ENCODE peak calls at places on chromosomes 3 and 15, in six cellular contexts. One of them, this sample, is unnamed.

GRCh38 chr15:65408370-65409283 is 14.1 kb downstream of the IGDCC4 start:
- DNase-seq in T-helper 2 cell: no peak
- DNase-seq in posterior cingulate gyrus: no peak
- DNase-seq in NCI-H510A treated with DMSO at 0.1 percent for 48 hours: no peak
- DNase-seq in right cardiac atrium: no peak
- DNase-seq in activated CD8-positive, alpha-beta memory T cell treated with anti-CD3 and anti-CD28 coated beads for 48 hours: no peak
- DNase-seq in this sample: peak; percentile 24

GRCh38 chr15:47773163-47773562 is 55.9 kb downstream of the SEMA6D start:
- DNase-seq in T-helper 2 cell: no peak
- DNase-seq in posterior cingulate gyrus: no peak
- DNase-seq in NCI-H510A treated with DMSO at 0.1 percent for 48 hours: peak; percentile 86
- DNase-seq in right cardiac atrium: no peak
- DNase-seq in activated CD8-positive, alpha-beta memory T cell treated with anti-CD3 and anti-CD28 coated beads for 48 hours: no peak
- DNase-seq in this sample: no peak

GRCh38 chr3:107285197-107285596 is 92.0 kb upstream of the CCDC54 start:
- DNase-seq in T-helper 2 cell: no peak
- DNase-seq in posterior cingulate gyrus: no peak
- DNase-seq in NCI-H510A treated with DMSO at 0.1 percent for 48 hours: no peak
- DNase-seq in right cardiac atrium: no peak
- DNase-seq in activated CD8-positive, alpha-beta memory T cell treated with anti-CD3 and anti-CD28 coated beads for 48 hours: no peak
- DNase-seq in this sample: no peak

GRCh38 chr3:11567516-11568467 is 75.9 kb downstream of the VGLL4 start:
- DNase-seq in T-helper 2 cell: no peak
- DNase-seq in posterior cingulate gyrus: no peak
- DNase-seq in NCI-H510A treated with DMSO at 0.1 percent for 48 hours: no peak
- DNase-seq in right cardiac atrium: no peak
- DNase-seq in activated CD8-positive, alpha-beta memory T cell treated with anti-CD3 and anti-CD28 coated beads for 48 hours: no peak
- DNase-seq in this sample: peak; percentile 65

GRCh38 chr15:72902245-72902928 is 118.8 kb upstream of the ADPGK start:
- DNase-seq in T-helper 2 cell: no peak
- DNase-seq in posterior cingulate gyrus: no peak
- DNase-seq in NCI-H510A treated with DMSO at 0.1 percent for 48 hours: no peak
- DNase-seq in right cardiac atrium: peak; percentile 84
- DNase-seq in activated CD8-positive, alpha-beta memory T cell treated with anti-CD3 and anti-CD28 coated beads for 48 hours: no peak
- DNase-seq in this sample: peak; percentile 83

GRCh38 chr3:130870423-130870822 is 23.5 kb upstream of the ATP2C1 start:
- DNase-seq in T-helper 2 cell: no peak
- DNase-seq in posterior cingulate gyrus: no peak
- DNase-seq in NCI-H510A treated with DMSO at 0.1 percent for 48 hours: no peak
- DNase-seq in right cardiac atrium: no peak
- DNase-seq in activated CD8-positive, alpha-beta memory T cell treated with anti-CD3 and anti-CD28 coated beads for 48 hours: no peak
- DNase-seq in this sample: no peak

GRCh38 chr3:149881879-149882278 is 68.9 kb downstream of the RNF13 start:
- DNase-seq in T-helper 2 cell: no peak
- DNase-seq in posterior cingulate gyrus: no peak
- DNase-seq in NCI-H510A treated with DMSO at 0.1 percent for 48 hours: no peak
- DNase-seq in right cardiac atrium: no peak
- DNase-seq in activated CD8-positive, alpha-beta memory T cell treated with anti-CD3 and anti-CD28 coated beads for 48 hours: no peak
- DNase-seq in this sample: no peak

GRCh38 chr3:61924065-61924740 is 362.8 kb downstream of the PTPRG start:
- DNase-seq in T-helper 2 cell: no peak
- DNase-seq in posterior cingulate gyrus: no peak
- DNase-seq in NCI-H510A treated with DMSO at 0.1 percent for 48 hours: no peak
- DNase-seq in right cardiac atrium: peak; percentile 60
- DNase-seq in activated CD8-positive, alpha-beta memory T cell treated with anti-CD3 and anti-CD28 coated beads for 48 hours: no peak
- DNase-seq in this sample: no peak

GRCh38 chr15:43519207-43519606 is 1.8 kb downstream of the MAP1A start:
- DNase-seq in T-helper 2 cell: no peak
- DNase-seq in posterior cingulate gyrus: peak; percentile 60
- DNase-seq in NCI-H510A treated with DMSO at 0.1 percent for 48 hours: no peak
- DNase-seq in right cardiac atrium: no peak
- DNase-seq in activated CD8-positive, alpha-beta memory T cell treated with anti-CD3 and anti-CD28 coated beads for 48 hours: no peak
- DNase-seq in this sample: no peak

GRCh38 chr15:86615411-86615810 is 535.7 kb downstream of the AGBL1 start:
- DNase-seq in T-helper 2 cell: no peak
- DNase-seq in posterior cingulate gyrus: no peak
- DNase-seq in NCI-H510A treated with DMSO at 0.1 percent for 48 hours: no peak
- DNase-seq in right cardiac atrium: no peak
- DNase-seq in activated CD8-positive, alpha-beta memory T cell treated with anti-CD3 and anti-CD28 coated beads for 48 hours: no peak
- DNase-seq in this sample: no peak

GRCh38 chr3:66442254-66443249 is 58.3 kb downstream of the LRIG1 start:
- DNase-seq in T-helper 2 cell: no peak
- DNase-seq in posterior cingulate gyrus: no peak
- DNase-seq in NCI-H510A treated with DMSO at 0.1 percent for 48 hours: peak; percentile 78
- DNase-seq in right cardiac atrium: peak; percentile 70
- DNase-seq in activated CD8-positive, alpha-beta memory T cell treated with anti-CD3 and anti-CD28 coated beads for 48 hours: no peak
- DNase-seq in this sample: no peak

This sample was measured in kidney.